ENCODE peak calls at places on chromosomes 1 and 21, in four cellular contexts. R is NCI-H1417; P is T1000; L is activated CD4-positive, alpha-beta T cell treated with anti-CD3 and anti-CD28 coated beads, Interleukin-2, amount 50 U/mL, for 1 hour. G is an unnamed sample.

GRCh38 chr1:53681647-53682368 is 57.2 kb downstream of the GLIS1 start:
- DNase-seq in P (no peak), R (peak; percentile 83), L (peak; percentile 14), G (no peak)

GRCh38 chr21:16468191-16468590 is 738.4 kb downstream of the USP25 start:
- DNase-seq in L (no peak), P (no peak), R (no peak), G (no peak)

GRCh38 chr1:230940848-230941247 is 37.8 kb downstream of the TTC13 start:
- DNase-seq in L (no peak), R (no peak), P (no peak), G (no peak)

GRCh38 chr1:221543529-221544120 is 198.3 kb downstream of the DUSP10 start:
- DNase-seq in P (no peak), R (peak; percentile 43), L (no peak), G (no peak)

GRCh38 chr1:154567386-154568164 is at the start of gene CHRNB2:
- DNase-seq in L (peak; percentile 68), R (peak; percentile 89), P (peak; percentile 50), G (peak; percentile 68)

GRCh38 chr1:207811920-207812720 is 60.3 kb downstream of the CD46 start:
- DNase-seq in P (no peak), L (no peak), R (peak; percentile 28), G (no peak)

GRCh38 chr1:3611170-3612019 is at the start of gene MEGF6:
- DNase-seq in P (no peak), R (peak; percentile 77), L (peak; percentile 57), G (peak; percentile 20)

GRCh38 chr1:6353948-6354658 is 39.5 kb downstream of the ACOT7 start:
- DNase-seq in P (no peak), L (no peak), R (no peak), G (no peak)

GRCh38 chr1:218164111-218164929 is 120.8 kb upstream of the RRP15 start:
- DNase-seq in L (no peak), P (peak; percentile 64), R (peak; percentile 79), G (no peak)

GRCh38 chr1:216186816-216187215 is 236.4 kb downstream of the USH2A start:
- DNase-seq in P (no peak), R (peak; percentile 68), L (no peak), G (no peak)

GRCh38 chr1:32291145-32291707 is 657 bp upstream of the HDAC1 start:
- DNase-seq in R (peak; percentile 33), L (no peak), P (no peak), G (no peak)

GRCh38 chr1:218384576-218384975 is 39.4 kb downstream of the TGFB2 start:
- DNase-seq in L (no peak), R (peak; percentile 31), P (no peak), G (no peak)

GRCh38 chr1:184492543-184492942 is 105.7 kb downstream of the C1orf21 start:
- DNase-seq in L (no peak), P (no peak), R (no peak), G (no peak)

GRCh38 chr1:41898191-41898713 is 20.5 kb downstream of the HIVEP3 start:
- DNase-seq in P (no peak), R (no peak), L (peak; percentile 66), G (peak; percentile 88)

GRCh38 chr1:173596097-173596825 is 6.6 kb downstream of the SLC9C2 start:
- DNase-seq in R (no peak), P (no peak), L (no peak), G (no peak)

GRCh38 chr1:172499636-172500141 is 33.3 kb upstream of the SUCO start:
- DNase-seq in P (no peak), R (peak; percentile 33), L (no peak), G (no peak)

GRCh38 chr1:78787554-78787953 is 137.9 kb downstream of the IFI44 start:
- DNase-seq in R (no peak), P (no peak), L (no peak), G (no peak)

GRCh38 chr1:205947024-205947423 is 3.8 kb upstream of the SLC26A9 start:
- DNase-seq in L (no peak), P (no peak), R (no peak), G (no peak)

GRCh38 chr1:88892146-88892877 is 945 bp upstream of the GTF2B start:
- DNase-seq in L (no peak), R (peak; percentile 48), P (peak; percentile 68), G (peak; percentile 20)

GRCh38 chr1:17232759-17233661 is 15.9 kb upstream of the PADI3 start:
- DNase-seq in L (no peak), P (no peak), R (no peak), G (no peak)

GRCh38 chr1:114346480-114347029 is 164.4 kb downstream of the TRIM33 start:
- DNase-seq in P (peak; percentile 96), L (peak; percentile 98), R (peak; percentile 95), G (peak; percentile 99)

GRCh38 chr21:36756527-36756926 is 57.6 kb downstream of the SIM2 start:
- DNase-seq in L (no peak), R (peak; percentile 11), P (no peak), G (no peak)

GRCh38 chr1:203075249-203076030 is 10.4 kb downstream of the MYOG start:
- DNase-seq in L (no peak), P (no peak), R (no peak), G (no peak)

GRCh38 chr1:1286313-1287261 is 6.4 kb downstream of the SCNN1D start:
- DNase-seq in L (no peak), P (no peak), R (no peak), G (peak; percentile 24)

GRCh38 chr1:1440941-1441888 is 5.7 kb downstream of the VWA1 start:
- DNase-seq in R (no peak), L (peak; percentile 55), P (no peak), G (peak; percentile 39)

GRCh38 chr1:185741551-185741950 is 7.4 kb downstream of the HMCN1 start:
- DNase-seq in R (no peak), P (no peak), L (no peak), G (no peak)

G was measured in CD4-positive, alpha-beta memory T cell.